ENCODE peak calls at places on chromosomes 2 and 18, in eight cellular contexts. One of them, this sample, is unnamed.
A peak's percentile ranks its signal among the peaks of the same experiment; 100 is the strongest.

GRCh38 chr2:64985457-64985856 is 3.7 kb upstream of the SLC1A4 start:
- DNase-seq in hepatocyte: no peak
- DNase-seq in GM20000: peak; percentile 42
- DNase-seq in cardiac fibroblast: no peak
- DNase-seq in PC-3: no peak
- DNase-seq in A549: no peak
- DNase-seq in pancreas: no peak
- DNase-seq in left lung: no peak
- DNase-seq in this sample: no peak

GRCh38 chr2:62074233-62074632 is 121.7 kb upstream of the B3GNT2 start:
- DNase-seq in PC-3: no peak
- DNase-seq in pancreas: no peak
- DNase-seq in cardiac fibroblast: no peak
- DNase-seq in GM20000: no peak
- DNase-seq in hepatocyte: no peak
- DNase-seq in A549: no peak
- DNase-seq in left lung: no peak
- DNase-seq in this sample: no peak

GRCh38 chr2:163681765-163682164 is 54.0 kb downstream of the FIGN start:
- DNase-seq in left lung: no peak
- DNase-seq in A549: no peak
- DNase-seq in cardiac fibroblast: peak; percentile 75
- DNase-seq in PC-3: no peak
- DNase-seq in hepatocyte: no peak
- DNase-seq in GM20000: no peak
- DNase-seq in pancreas: no peak
- DNase-seq in this sample: no peak

GRCh38 chr2:105890856-105891255 is 146.1 kb downstream of the NCK2 start:
- DNase-seq in cardiac fibroblast: no peak
- DNase-seq in PC-3: no peak
- DNase-seq in A549: no peak
- DNase-seq in pancreas: no peak
- DNase-seq in left lung: no peak
- DNase-seq in GM20000: no peak
- DNase-seq in hepatocyte: no peak
- DNase-seq in this sample: no peak

GRCh38 chr2:65353927-65354326 is 78.5 kb downstream of the SPRED2 start:
- DNase-seq in A549: no peak
- DNase-seq in hepatocyte: no peak
- DNase-seq in cardiac fibroblast: no peak
- DNase-seq in left lung: no peak
- DNase-seq in GM20000: no peak
- DNase-seq in PC-3: no peak
- DNase-seq in pancreas: no peak
- DNase-seq in this sample: no peak

GRCh38 chr2:240596080-240596460 is 9.5 kb downstream of the CAPN10 start:
- DNase-seq in PC-3: no peak
- DNase-seq in pancreas: no peak
- DNase-seq in A549: no peak
- DNase-seq in left lung: peak; percentile 56
- DNase-seq in GM20000: no peak
- DNase-seq in cardiac fibroblast: no peak
- DNase-seq in hepatocyte: no peak
- DNase-seq in this sample: no peak

GRCh38 chr2:673016-673415 is 4.2 kb downstream of the TMEM18 start:
- DNase-seq in hepatocyte: no peak
- DNase-seq in GM20000: no peak
- DNase-seq in left lung: peak; percentile 47
- DNase-seq in cardiac fibroblast: no peak
- DNase-seq in PC-3: no peak
- DNase-seq in A549: no peak
- DNase-seq in pancreas: no peak
- DNase-seq in this sample: no peak

GRCh38 chr18:63271881-63272299 is 47.7 kb downstream of the BCL2 start:
- DNase-seq in PC-3: no peak
- DNase-seq in left lung: no peak
- DNase-seq in hepatocyte: no peak
- DNase-seq in GM20000: no peak
- DNase-seq in A549: no peak
- DNase-seq in pancreas: no peak
- DNase-seq in cardiac fibroblast: no peak
- DNase-seq in this sample: no peak

GRCh38 chr2:223835701-223836532 is 1.5 kb downstream of the AP1S3 start:
- DNase-seq in GM20000: peak; percentile 83
- DNase-seq in left lung: no peak
- DNase-seq in pancreas: no peak
- DNase-seq in PC-3: peak; percentile 87
- DNase-seq in cardiac fibroblast: no peak
- DNase-seq in hepatocyte: peak; percentile 39
- DNase-seq in A549: no peak
- DNase-seq in this sample: peak; percentile 39

GRCh38 chr2:62038980-62039771 is 133.7 kb downstream of the COMMD1 start:
- DNase-seq in hepatocyte: no peak
- DNase-seq in left lung: no peak
- DNase-seq in pancreas: no peak
- DNase-seq in A549: no peak
- DNase-seq in GM20000: peak; percentile 89
- DNase-seq in cardiac fibroblast: peak; percentile 70
- DNase-seq in PC-3: peak; percentile 75
- DNase-seq in this sample: no peak

GRCh38 chr18:13574355-13574754 is 152.0 kb downstream of the FAM210A start:
- DNase-seq in cardiac fibroblast: no peak
- DNase-seq in GM20000: no peak
- DNase-seq in hepatocyte: no peak
- DNase-seq in left lung: no peak
- DNase-seq in pancreas: no peak
- DNase-seq in A549: no peak
- DNase-seq in PC-3: no peak
- DNase-seq in this sample: no peak

DNA sequence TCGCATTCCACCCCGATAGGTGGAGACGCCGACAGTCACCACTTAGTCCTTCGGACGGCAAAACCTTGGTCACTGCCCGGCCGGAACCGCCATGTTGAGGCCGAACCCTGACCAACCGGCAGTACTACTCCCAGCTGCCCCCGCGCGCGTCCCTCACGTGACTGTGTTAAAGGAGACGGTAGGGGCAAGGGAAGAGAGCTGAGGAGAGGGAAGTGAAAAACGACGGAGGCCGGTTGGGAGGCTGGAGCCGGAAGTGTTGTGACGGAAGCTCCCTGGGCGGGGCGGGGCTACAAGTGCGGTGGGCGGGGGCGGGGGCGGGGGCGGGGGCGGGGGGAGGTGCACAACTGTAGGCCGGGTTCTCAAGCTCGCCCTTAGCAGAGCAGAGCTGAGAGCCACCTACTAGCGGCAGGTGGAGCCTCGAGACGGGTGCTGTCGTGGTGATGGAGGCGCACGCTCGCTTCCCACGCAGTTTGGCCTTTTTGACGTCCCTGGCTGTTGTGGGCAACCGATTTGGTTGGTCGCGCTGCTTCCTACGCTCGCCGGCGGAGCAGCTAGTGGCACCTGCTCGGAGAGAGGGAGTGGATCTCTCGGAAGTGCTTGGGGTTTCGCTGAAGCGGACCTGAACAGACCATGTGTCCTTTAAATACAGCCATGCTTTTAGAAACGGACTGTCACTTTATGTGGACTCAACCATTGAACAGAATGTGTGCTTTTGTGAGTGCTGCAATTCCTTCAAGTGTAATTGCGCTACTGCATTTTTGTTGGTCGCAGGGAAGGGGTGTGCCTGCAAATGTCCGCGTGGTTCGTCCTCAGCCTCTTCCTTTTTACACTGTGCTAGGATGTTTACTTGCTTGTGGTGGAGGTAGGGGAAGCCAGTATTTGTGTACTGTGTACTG is at the start of gene TRAPPC8:
- DNase-seq in GM20000: peak; percentile 97
- DNase-seq in hepatocyte: peak; percentile 99
- DNase-seq in cardiac fibroblast: peak; percentile 99
- DNase-seq in PC-3: peak; percentile 80
- DNase-seq in left lung: peak; percentile 100
- DNase-seq in pancreas: peak; percentile 99
- DNase-seq in A549: peak; percentile 97
- DNase-seq in this sample: peak; percentile 98
- TF ChIP-seq CTCF in GM20000: peak; percentile 18
- TF ChIP-seq CTCF in hepatocyte: peak; percentile 18
- TF ChIP-seq CTCF in cardiac fibroblast: no peak
- TF ChIP-seq CTCF in PC-3: no peak
- TF ChIP-seq CTCF in left lung: no peak
- TF ChIP-seq CTCF in pancreas: no peak
- TF ChIP-seq CTCF in A549: no peak
- TF ChIP-seq CTCF in this sample: no peak

DNA sequence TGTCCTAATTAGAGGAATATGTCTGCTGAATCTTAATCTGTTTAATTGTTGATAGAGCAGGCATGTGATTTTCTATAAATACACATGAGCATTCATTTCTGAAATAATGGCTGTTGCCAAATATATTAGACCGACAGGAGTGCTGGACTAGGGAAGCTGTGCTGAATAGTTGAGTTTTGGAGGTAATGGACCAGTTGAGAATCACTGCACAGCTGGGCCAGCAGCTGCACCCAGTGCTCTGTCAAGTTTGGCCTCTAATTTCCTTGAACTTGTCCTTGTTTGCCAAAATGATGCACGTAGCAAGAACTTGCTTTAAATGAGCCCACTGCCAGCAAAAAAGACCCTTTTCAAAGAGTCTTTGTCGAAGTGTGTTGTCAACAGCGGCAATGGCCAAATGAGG is 126.0 kb downstream of the RAPGEF4 start:
- DNase-seq in cardiac fibroblast: no peak
- DNase-seq in hepatocyte: no peak
- DNase-seq in left lung: no peak
- DNase-seq in pancreas: no peak
- DNase-seq in GM20000: no peak
- DNase-seq in PC-3: no peak
- DNase-seq in A549: no peak
- DNase-seq in this sample: no peak
- TF ChIP-seq CTCF in cardiac fibroblast: no peak
- TF ChIP-seq CTCF in hepatocyte: no peak
- TF ChIP-seq CTCF in left lung: no peak
- TF ChIP-seq CTCF in pancreas: no peak
- TF ChIP-seq CTCF in GM20000: no peak
- TF ChIP-seq CTCF in PC-3: no peak
- TF ChIP-seq CTCF in A549: no peak
- TF ChIP-seq CTCF in this sample: no peak

GRCh38 chr2:70145851-70146739 is 44.7 kb downstream of the C2orf42 start:
- DNase-seq in cardiac fibroblast: no peak
- DNase-seq in GM20000: peak; percentile 56
- DNase-seq in left lung: no peak
- DNase-seq in hepatocyte: no peak
- DNase-seq in PC-3: no peak
- DNase-seq in pancreas: no peak
- DNase-seq in A549: no peak
- DNase-seq in this sample: no peak

GRCh38 chr2:70142590-70143313 is 48.1 kb downstream of the C2orf42 start:
- DNase-seq in pancreas: peak; percentile 97
- DNase-seq in A549: peak; percentile 100
- DNase-seq in GM20000: peak; percentile 98
- DNase-seq in cardiac fibroblast: peak; percentile 99
- DNase-seq in hepatocyte: peak; percentile 100
- DNase-seq in PC-3: peak; percentile 100
- DNase-seq in left lung: peak; percentile 100
- DNase-seq in this sample: peak; percentile 99

GRCh38 chr2:70143314-70144150 is 47.3 kb downstream of the C2orf42 start:
- DNase-seq in pancreas: peak; percentile 75
- DNase-seq in left lung: no peak
- DNase-seq in A549: peak; percentile 81
- DNase-seq in hepatocyte: peak; percentile 78
- DNase-seq in GM20000: peak; percentile 65
- DNase-seq in cardiac fibroblast: peak; percentile 55
- DNase-seq in PC-3: peak; percentile 57
- DNase-seq in this sample: peak; percentile 45

GRCh38 chr2:70145168-70145538 is 45.7 kb downstream of the C2orf42 start:
- DNase-seq in A549: no peak
- DNase-seq in PC-3: no peak
- DNase-seq in cardiac fibroblast: no peak
- DNase-seq in left lung: no peak
- DNase-seq in hepatocyte: no peak
- DNase-seq in GM20000: no peak
- DNase-seq in pancreas: no peak
- DNase-seq in this sample: no peak

DNA sequence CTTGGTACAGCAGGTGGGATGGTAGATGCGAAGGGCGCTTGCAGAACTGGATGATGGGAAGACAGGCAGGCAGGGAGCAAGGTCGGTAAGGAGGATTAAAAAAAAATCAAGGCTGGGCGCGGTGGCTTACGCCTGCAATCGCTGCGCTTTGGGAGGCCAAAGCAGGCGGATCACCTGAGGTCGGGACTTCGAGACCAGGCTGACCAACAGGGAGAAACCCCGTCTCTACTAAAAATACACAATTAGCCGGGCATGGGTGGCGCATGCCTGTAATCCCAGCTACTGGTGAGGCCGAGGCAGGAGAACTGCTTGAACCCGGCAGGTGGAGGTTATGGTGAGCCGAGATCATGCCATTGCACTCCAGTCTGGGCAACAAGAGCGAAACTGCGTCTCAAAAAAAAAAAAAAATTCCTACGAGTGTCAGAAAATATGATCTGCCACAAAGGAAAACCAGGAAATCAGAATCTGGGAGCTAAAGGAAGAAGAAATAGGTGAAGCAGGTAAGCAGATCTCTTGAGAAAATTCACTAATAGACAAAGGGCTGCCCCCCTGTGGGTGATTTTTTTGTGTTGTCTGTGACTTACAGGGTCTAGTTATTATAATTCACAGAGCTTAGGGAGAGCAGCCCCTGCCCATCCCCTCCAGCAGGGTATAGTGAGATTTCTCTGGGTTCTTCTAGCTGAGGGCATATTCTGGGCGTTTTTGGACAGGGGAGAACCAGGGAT is 46.2 kb downstream of the C2orf42 start:
- DNase-seq in PC-3: no peak
- DNase-seq in left lung: no peak
- DNase-seq in pancreas: no peak
- DNase-seq in A549: no peak
- DNase-seq in hepatocyte: no peak
- DNase-seq in cardiac fibroblast: no peak
- DNase-seq in GM20000: peak; percentile 18
- DNase-seq in this sample: no peak
- TF ChIP-seq CTCF in PC-3: no peak
- TF ChIP-seq CTCF in left lung: no peak
- TF ChIP-seq CTCF in pancreas: no peak
- TF ChIP-seq CTCF in A549: no peak
- TF ChIP-seq CTCF in hepatocyte: no peak
- TF ChIP-seq CTCF in cardiac fibroblast: no peak
- TF ChIP-seq CTCF in GM20000: no peak
- TF ChIP-seq CTCF in this sample: no peak

DNA sequence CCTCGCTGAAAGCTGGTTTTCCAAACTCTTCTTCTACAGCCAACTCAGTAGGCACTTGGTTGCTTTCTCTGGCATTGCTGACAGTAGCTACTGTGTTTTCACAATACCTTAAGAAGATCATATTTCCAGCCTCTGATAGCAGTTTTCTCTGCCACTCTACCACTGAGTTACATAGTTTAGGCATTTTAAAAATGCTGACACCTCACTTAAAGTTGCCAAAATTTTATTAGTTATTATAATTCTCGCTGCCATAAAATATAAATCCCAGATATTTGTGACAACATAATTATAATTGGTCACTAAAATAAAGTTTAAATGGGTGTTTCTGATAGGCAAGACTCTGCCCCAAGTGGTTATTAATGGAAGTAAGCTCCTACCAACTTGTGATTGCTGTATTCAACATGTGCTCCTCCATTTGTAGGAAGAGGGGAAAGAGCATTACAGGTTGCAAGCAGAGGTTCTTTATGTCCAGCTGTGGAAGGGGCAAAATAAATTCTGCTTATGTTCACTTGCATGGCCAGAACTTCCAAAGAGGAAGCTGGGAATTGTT is 1202.8 kb downstream of the CNTNAP5 start:
- DNase-seq in A549: no peak
- DNase-seq in GM20000: no peak
- DNase-seq in pancreas: no peak
- DNase-seq in cardiac fibroblast: no peak
- DNase-seq in left lung: no peak
- DNase-seq in hepatocyte: no peak
- DNase-seq in PC-3: no peak
- DNase-seq in this sample: no peak
- TF ChIP-seq CTCF in A549: no peak
- TF ChIP-seq CTCF in GM20000: no peak
- TF ChIP-seq CTCF in pancreas: no peak
- TF ChIP-seq CTCF in cardiac fibroblast: no peak
- TF ChIP-seq CTCF in left lung: no peak
- TF ChIP-seq CTCF in hepatocyte: peak; percentile 22
- TF ChIP-seq CTCF in PC-3: peak; percentile 30
- TF ChIP-seq CTCF in this sample: no peak

This sample was measured in Calu3.